ENCODE peak calls at places on chromosomes 12 and 14, in five cellular contexts. B, M, P, Z and V are unnamed samples.

GRCh38 chr12:132506730-132507538 is 17.0 kb downstream of the FBRSL1 start:
- DNase-seq in Z (peak), P (peak), B (peak), M (peak), V (peak)

GRCh38 chr12:44500423-44500822 is 375.7 kb downstream of the NELL2 start:
- DNase-seq in M (no peak), B (no peak), Z (peak), P (no peak), V (no peak)

GRCh38 chr12:101967506-101967905 is 90.1 kb downstream of the DRAM1 start:
- DNase-seq in P (no peak), M (no peak), B (no peak), Z (no peak), V (no peak)

GRCh38 chr14:75673345-75673744 is 12.3 kb downstream of the TTLL5 start:
- DNase-seq in Z (no peak), B (no peak), M (no peak), P (no peak), V (no peak)

GRCh38 chr14:41062826-41063225 is 543.9 kb upstream of the LRFN5 start:
- DNase-seq in M (no peak), P (no peak), B (no peak), Z (no peak), V (no peak)

GRCh38 chr12:295132-295531 is 32.5 kb upstream of the SLC6A13 start:
- DNase-seq in Z (no peak), P (no peak), M (no peak), B (no peak), V (no peak)

GRCh38 chr12:124761056-124761455 is 102.6 kb downstream of the SCARB1 start:
- DNase-seq in P (no peak), Z (no peak), B (no peak), M (no peak), V (no peak)

GRCh38 chr14:87999282-87999681 is 5.7 kb upstream of the GPR65 start:
- DNase-seq in Z (no peak), M (no peak), B (no peak), P (no peak), V (no peak)

GRCh38 chr12:51403744-51404143 is 12.5 kb upstream of the GALNT6 start:
- DNase-seq in Z (peak), B (no peak), M (no peak), P (no peak), V (no peak)

GRCh38 chr14:99273025-99273723 is 1.2 kb upstream of the BCL11B start:
- DNase-seq in Z (no peak), B (peak), P (no peak), M (no peak), V (peak)

GRCh38 chr12:479161-479560 is 19.4 kb downstream of the B4GALNT3 start:
- DNase-seq in B (no peak), M (no peak), P (no peak), Z (no peak), V (no peak)

GRCh38 chr12:88308825-88309224 is 166.7 kb downstream of the TMTC3 start:
- DNase-seq in B (no peak), M (no peak), Z (no peak), P (no peak), V (no peak)